ENCODE peak calls at places on chromosome 21, in four cellular contexts. One of them, this sample, is unnamed. For H3K4me1 and H3K27me3, the result is how much of the 10 kb centered on the place peaks cover.

GRCh38 chr21:44850905-44851657 is 22.4 kb downstream of the PTTG1IP start:
- DNase-seq in mammary epithelial cell: no peak
- DNase-seq in neuronal stem cell: no peak
- DNase-seq in neural progenitor cell: no peak
- DNase-seq in this sample: no peak

GRCh38 chr21:43311303-43311817 is 115.6 kb downstream of the SIK1 start:
- DNase-seq in mammary epithelial cell: peak
- DNase-seq in neuronal stem cell: no peak
- DNase-seq in neural progenitor cell: no peak
- DNase-seq in this sample: no peak

GRCh38 chr21:19781881-19782652 is 1216.1 kb upstream of the NCAM2 start:
- DNase-seq in mammary epithelial cell: no peak
- DNase-seq in neuronal stem cell: no peak
- DNase-seq in neural progenitor cell: no peak
- DNase-seq in this sample: no peak

GRCh38 chr21:32949701-32950100 is 76.0 kb upstream of the OLIG2 start:
- DNase-seq in mammary epithelial cell: no peak
- DNase-seq in neuronal stem cell: no peak
- DNase-seq in neural progenitor cell: peak
- DNase-seq in this sample: no peak

GRCh38 chr21:32593690-32594089 is 8.4 kb upstream of the TCP10L start:
- DNase-seq in mammary epithelial cell: no peak
- DNase-seq in neuronal stem cell: no peak
- DNase-seq in neural progenitor cell: no peak
- DNase-seq in this sample: no peak

GRCh38 chr21:26177187-26177586 is 6.6 kb upstream of the APP start:
- DNase-seq in mammary epithelial cell: peak
- DNase-seq in neuronal stem cell: no peak
- DNase-seq in neural progenitor cell: no peak
- DNase-seq in this sample: no peak

GRCh38 chr21:14620152-14620551 is 74.0 kb upstream of the SAMSN1 start:
- DNase-seq in mammary epithelial cell: no peak
- DNase-seq in neuronal stem cell: no peak
- DNase-seq in neural progenitor cell: no peak
- DNase-seq in this sample: no peak

GRCh38 chr21:46559291-46559983 is 45.4 kb downstream of the S100B start:
- DNase-seq in mammary epithelial cell: no peak
- DNase-seq in neuronal stem cell: no peak
- DNase-seq in neural progenitor cell: no peak
- DNase-seq in this sample: peak

GRCh38 chr21:28729887-28730286 is 262.8 kb downstream of the LTN1 start:
- DNase-seq in mammary epithelial cell: no peak
- DNase-seq in neuronal stem cell: no peak
- DNase-seq in neural progenitor cell: peak
- DNase-seq in this sample: no peak

GRCh38 chr21:43851593-43851992 is 13.4 kb upstream of the AGPAT3 start:
- DNase-seq in mammary epithelial cell: no peak
- DNase-seq in neuronal stem cell: no peak
- DNase-seq in neural progenitor cell: no peak
- DNase-seq in this sample: no peak

GRCh38 chr21:44723177-44724131 is 12.1 kb upstream of the TSPEAR start:
- DNase-seq in mammary epithelial cell: peak
- DNase-seq in neuronal stem cell: no peak
- DNase-seq in neural progenitor cell: peak
- DNase-seq in this sample: no peak

GRCh38 chr21:14863745-14864210 is 201.0 kb downstream of the NRIP1 start:
- DNase-seq in mammary epithelial cell: no peak
- DNase-seq in neuronal stem cell: no peak
- DNase-seq in neural progenitor cell: no peak
- DNase-seq in this sample: no peak

GRCh38 chr21:32772281-32773047 is 909 bp upstream of the PAXBP1 start:
- DNase-seq in mammary epithelial cell: peak
- DNase-seq in neuronal stem cell: peak
- DNase-seq in neural progenitor cell: peak
- DNase-seq in this sample: peak

GRCh38 chr21:45541221-45542039 is 810 bp downstream of the SLC19A1 start:
- DNase-seq in mammary epithelial cell: peak
- DNase-seq in neuronal stem cell: no peak
- DNase-seq in neural progenitor cell: no peak
- DNase-seq in this sample: peak

GRCh38 chr21:24445517-24445916 is 1161.8 kb downstream of the MRPL39 start:
- DNase-seq in mammary epithelial cell: no peak
- DNase-seq in neuronal stem cell: no peak
- DNase-seq in neural progenitor cell: no peak
- DNase-seq in this sample: no peak

GRCh38 chr21:15015622-15016471 is 49.0 kb downstream of the NRIP1 start:
- DNase-seq in mammary epithelial cell: peak
- DNase-seq in neuronal stem cell: no peak
- DNase-seq in neural progenitor cell: no peak
- DNase-seq in this sample: no peak

GRCh38 chr21:31873696-31874599 is 1.1 kb downstream of the HUNK start:
- DNase-seq in mammary epithelial cell: no peak
- DNase-seq in neuronal stem cell: peak
- DNase-seq in neural progenitor cell: peak
- DNase-seq in this sample: no peak

GRCh38 chr21:28554660-28555475 is 437.8 kb downstream of the LTN1 start:
- DNase-seq in mammary epithelial cell: peak
- DNase-seq in neuronal stem cell: no peak
- DNase-seq in neural progenitor cell: peak
- DNase-seq in this sample: no peak

GRCh38 chr21:46061950-46062349 is 36.0 kb upstream of the COL6A2 start:
- DNase-seq in mammary epithelial cell: no peak
- DNase-seq in neuronal stem cell: no peak
- DNase-seq in neural progenitor cell: no peak
- DNase-seq in this sample: no peak

DNA sequence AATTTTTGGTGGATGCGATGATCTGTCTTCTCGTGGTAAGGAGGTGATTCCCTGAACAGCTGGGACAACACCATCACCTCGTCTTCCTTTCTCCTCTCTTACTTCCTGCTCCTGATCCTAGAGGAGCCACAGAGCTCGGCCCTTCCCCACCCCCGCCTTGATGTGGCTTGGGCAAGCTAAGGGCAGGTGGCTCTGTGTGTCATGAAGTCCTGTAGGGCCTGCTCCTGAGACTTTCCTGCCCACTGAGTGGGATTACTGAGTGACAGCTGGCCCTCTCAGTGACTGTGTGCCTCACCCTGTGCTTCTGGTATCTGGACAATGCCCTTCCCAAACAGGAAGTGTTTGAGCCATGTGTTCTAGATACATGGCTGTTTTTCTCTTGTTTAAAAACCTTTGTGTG is 153.0 kb downstream of the KCNJ6 start:
- DNase-seq in mammary epithelial cell: no peak
- DNase-seq in neuronal stem cell: no peak
- DNase-seq in neural progenitor cell: no peak
- DNase-seq in this sample: no peak
- H3K4me1 ChIP-seq in mammary epithelial cell: under half
- H3K4me1 ChIP-seq in neuronal stem cell: under half
- H3K4me1 ChIP-seq in neural progenitor cell: under half
- H3K4me1 ChIP-seq in this sample: under half

GRCh38 chr21:34668803-34669148 is at the start of gene CLIC6:
- DNase-seq in mammary epithelial cell: no peak
- DNase-seq in neuronal stem cell: peak
- DNase-seq in neural progenitor cell: peak
- DNase-seq in this sample: no peak
- H3K27me3 ChIP-seq in mammary epithelial cell: under half
- H3K27me3 ChIP-seq in neuronal stem cell: half or more
- H3K27me3 ChIP-seq in neural progenitor cell: half or more
- H3K27me3 ChIP-seq in this sample: under half

DNA sequence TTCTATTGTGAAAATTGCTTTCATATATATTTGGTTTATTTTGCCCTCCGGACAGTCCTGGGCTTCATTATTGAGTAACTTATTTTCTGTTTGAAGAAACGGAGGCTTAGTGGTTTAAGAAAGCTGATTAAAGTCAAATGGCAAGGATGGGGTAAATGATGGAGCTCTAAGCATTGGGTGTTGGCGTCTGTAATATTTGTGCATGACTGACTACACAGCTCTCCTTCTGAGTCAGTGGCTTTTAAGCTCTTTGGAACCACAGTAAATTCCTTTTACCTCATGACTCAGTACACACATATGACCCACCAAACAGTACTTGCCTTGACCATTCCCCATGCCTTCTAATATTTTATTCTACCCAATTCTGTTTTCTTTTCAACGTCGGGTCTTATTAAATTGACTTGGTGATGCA is 21.0 kb downstream of the B3GALT5 start:
- DNase-seq in mammary epithelial cell: peak
- DNase-seq in neuronal stem cell: no peak
- DNase-seq in neural progenitor cell: no peak
- DNase-seq in this sample: no peak
- H2AFZ ChIP-seq in mammary epithelial cell: no peak
- H2AFZ ChIP-seq in neuronal stem cell: no peak
- H2AFZ ChIP-seq in neural progenitor cell: no peak
- H2AFZ ChIP-seq in this sample: no peak

DNA sequence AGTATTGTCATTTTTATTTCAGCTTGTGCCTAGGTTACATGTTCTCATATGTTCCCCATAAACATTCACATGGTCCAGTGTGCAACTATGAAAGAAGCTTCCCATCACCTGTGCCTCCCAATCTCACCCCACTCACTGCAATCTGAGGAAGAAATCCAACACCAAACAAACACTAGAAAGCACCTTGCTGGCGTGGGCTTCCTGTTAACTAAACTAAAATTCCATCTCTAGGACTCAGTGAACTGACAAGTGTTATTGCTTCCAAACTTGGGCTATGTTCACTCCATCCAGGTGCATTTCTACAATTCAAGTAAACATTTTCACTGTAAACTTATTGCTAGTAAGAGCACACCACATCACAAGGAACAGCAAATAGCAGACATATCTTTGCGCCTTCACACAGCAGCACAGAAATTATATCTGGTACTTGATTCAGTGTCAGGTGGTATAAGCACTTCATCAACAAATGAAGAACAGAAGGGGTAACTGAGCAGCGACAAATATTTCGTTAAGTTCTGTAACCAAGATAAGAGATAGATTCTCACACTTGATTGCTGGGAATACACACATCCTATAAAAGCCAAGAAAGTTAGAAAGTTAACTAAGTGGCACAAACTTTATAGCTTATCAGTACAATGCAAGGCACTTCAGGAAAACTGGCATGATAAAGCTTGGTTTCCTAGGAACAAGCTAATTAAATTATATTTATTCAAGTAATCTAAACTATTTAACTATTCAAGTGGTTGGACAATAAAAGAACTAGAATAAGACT is 8.9 kb upstream of the KCNJ15 start:
- DNase-seq in mammary epithelial cell: no peak
- DNase-seq in neuronal stem cell: no peak
- DNase-seq in neural progenitor cell: no peak
- DNase-seq in this sample: no peak
- H3K4me1 ChIP-seq in mammary epithelial cell: under half
- H3K4me1 ChIP-seq in neuronal stem cell: under half
- H3K4me1 ChIP-seq in neural progenitor cell: under half
- H3K4me1 ChIP-seq in this sample: under half

DNA sequence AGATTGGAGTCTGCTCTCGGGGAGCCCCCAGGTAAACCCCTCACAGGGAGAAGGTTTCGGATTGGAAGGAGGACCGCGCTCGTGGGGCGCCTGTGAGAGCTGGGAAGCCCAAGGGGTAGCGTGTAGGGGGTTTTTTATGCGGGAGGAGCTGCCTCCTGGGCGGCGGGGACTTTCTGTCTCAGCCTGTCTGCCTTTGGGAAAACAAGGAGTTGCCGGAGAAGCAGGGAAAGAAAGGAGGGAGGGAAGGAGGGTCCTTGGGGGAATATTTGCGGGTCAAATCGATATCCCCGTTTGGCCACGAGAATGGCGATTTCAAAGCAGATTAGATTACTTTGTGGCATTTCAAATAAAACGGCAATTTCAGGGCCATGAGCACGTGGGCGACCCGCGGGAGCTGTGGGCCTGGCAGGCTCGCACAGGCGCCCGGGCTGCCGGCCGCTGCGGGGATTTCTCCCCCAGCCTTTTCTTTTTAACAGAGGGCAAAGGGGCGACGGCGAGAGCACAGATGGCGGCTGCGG is 9.7 kb downstream of the SIM2 start:
- DNase-seq in mammary epithelial cell: no peak
- DNase-seq in neuronal stem cell: no peak
- DNase-seq in neural progenitor cell: peak
- DNase-seq in this sample: no peak
- H3K27me3 ChIP-seq in mammary epithelial cell: half or more
- H3K27me3 ChIP-seq in neuronal stem cell: half or more
- H3K27me3 ChIP-seq in neural progenitor cell: half or more
- H3K27me3 ChIP-seq in this sample: under half

DNA sequence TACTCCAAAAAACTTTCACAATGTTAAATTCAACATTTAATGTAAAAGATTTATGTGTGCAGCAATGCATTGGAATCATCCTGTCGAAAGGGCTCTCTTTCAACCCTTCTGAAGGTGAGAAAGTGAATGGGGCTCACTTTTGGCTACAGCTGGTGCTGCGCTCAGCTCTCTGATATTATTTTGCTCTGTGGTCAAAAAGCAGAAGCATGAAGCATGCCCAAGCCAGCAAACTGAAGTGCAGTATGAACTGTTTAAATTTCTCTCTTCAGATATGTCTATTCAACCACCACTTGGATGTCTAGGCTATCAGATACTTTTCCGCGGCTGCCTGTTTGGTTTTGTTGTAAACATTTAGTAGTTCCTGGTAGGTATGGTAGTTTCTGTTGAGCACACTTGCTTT is 216.8 kb upstream of the TMPRSS15 start:
- DNase-seq in mammary epithelial cell: no peak
- DNase-seq in neuronal stem cell: no peak
- DNase-seq in neural progenitor cell: no peak
- DNase-seq in this sample: no peak
- H2AFZ ChIP-seq in mammary epithelial cell: no peak
- H2AFZ ChIP-seq in neuronal stem cell: peak
- H2AFZ ChIP-seq in neural progenitor cell: peak
- H2AFZ ChIP-seq in this sample: no peak

GRCh38 chr21:16116798-16117197 is 387.0 kb downstream of the USP25 start:
- DNase-seq in mammary epithelial cell: no peak
- DNase-seq in neuronal stem cell: no peak
- DNase-seq in neural progenitor cell: no peak
- DNase-seq in this sample: no peak
- H3K4me1 ChIP-seq in mammary epithelial cell: under half
- H3K4me1 ChIP-seq in neuronal stem cell: under half
- H3K4me1 ChIP-seq in neural progenitor cell: under half
- H3K4me1 ChIP-seq in this sample: under half

GRCh38 chr21:42233067-42233981 is 14.4 kb downstream of the ABCG1 start:
- DNase-seq in mammary epithelial cell: no peak
- DNase-seq in neuronal stem cell: no peak
- DNase-seq in neural progenitor cell: no peak
- DNase-seq in this sample: peak
- H3K27me3 ChIP-seq in mammary epithelial cell: under half
- H3K27me3 ChIP-seq in neuronal stem cell: half or more
- H3K27me3 ChIP-seq in neural progenitor cell: under half
- H3K27me3 ChIP-seq in this sample: under half

DNA sequence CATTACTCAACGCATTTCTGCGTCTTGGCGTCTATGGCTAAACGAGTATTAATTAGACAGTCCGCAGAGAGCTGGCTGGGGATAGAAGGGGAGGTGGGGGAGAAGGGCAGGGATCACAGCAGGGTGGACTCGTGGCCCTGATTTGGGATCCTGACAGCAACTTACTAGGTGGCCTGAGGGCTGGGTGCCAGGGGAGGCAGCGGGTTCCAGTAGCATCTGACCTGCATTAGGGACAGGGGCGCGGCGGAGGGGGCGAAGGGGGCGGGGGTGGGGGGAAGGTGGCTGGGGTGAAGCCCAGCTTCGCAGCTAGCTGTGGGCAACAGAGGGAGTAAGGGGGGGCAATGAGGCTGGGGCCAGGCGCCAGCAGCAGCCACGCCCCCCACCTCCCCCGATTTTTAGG is 1.0 kb upstream of the BACE2 start:
- DNase-seq in mammary epithelial cell: no peak
- DNase-seq in neuronal stem cell: no peak
- DNase-seq in neural progenitor cell: no peak
- DNase-seq in this sample: no peak
- H2AFZ ChIP-seq in mammary epithelial cell: peak
- H2AFZ ChIP-seq in neuronal stem cell: peak
- H2AFZ ChIP-seq in neural progenitor cell: no peak
- H2AFZ ChIP-seq in this sample: no peak

GRCh38 chr21:37076087-37076486 is 3.0 kb downstream of the TTC3 start:
- DNase-seq in mammary epithelial cell: no peak
- DNase-seq in neuronal stem cell: no peak
- DNase-seq in neural progenitor cell: no peak
- DNase-seq in this sample: no peak
- H3K4me1 ChIP-seq in mammary epithelial cell: under half
- H3K4me1 ChIP-seq in neuronal stem cell: under half
- H3K4me1 ChIP-seq in neural progenitor cell: under half
- H3K4me1 ChIP-seq in this sample: half or more

This sample was measured in Karpas-422.